ENCODE peak calls at places on chromosomes 1 and 21, in seven cellular contexts. T is HEK293T, P is GM04503, K is frontal cortex, Q is head of caudate nucleus, B is cardiac septum, R is HTR-8/SVneo. N is an unnamed sample.
A peak's percentile ranks its signal among the peaks of the same experiment; 100 is the strongest.

GRCh38 chr1:210123924-210124589 is 108.5 kb upstream of the SERTAD4 start:
- DNase-seq in T (no peak), P (peak; percentile 31), K (no peak), Q (no peak), B (no peak), R (peak; percentile 43), N (no peak)

GRCh38 chr1:147550302-147550937 is 9.1 kb downstream of the BCL9 start:
- DNase-seq in T (no peak), P (no peak), K (no peak), Q (no peak), B (no peak), R (no peak), N (no peak)

GRCh38 chr1:222387020-222387816 is 160.7 kb downstream of the HHIPL2 start:
- DNase-seq in T (peak; percentile 46), P (no peak), K (no peak), Q (no peak), B (no peak), R (no peak), N (no peak)

GRCh38 chr1:17878837-17879236 is 123.7 kb downstream of the ACTL8 start:
- DNase-seq in T (no peak), P (peak; percentile 83), K (no peak), Q (no peak), B (peak; percentile 50), R (peak; percentile 60), N (no peak)

GRCh38 chr1:117672756-117673155 is 66.9 kb downstream of the TENT5C start:
- DNase-seq in T (no peak), P (no peak), K (no peak), Q (no peak), B (peak; percentile 82), R (no peak), N (no peak)

GRCh38 chr21:26461500-26461899 is 111.6 kb downstream of the CYYR1 start:
- DNase-seq in T (no peak), P (no peak), K (no peak), Q (no peak), B (no peak), R (no peak), N (no peak)

GRCh38 chr1:75559141-75559540 is 51.8 kb downstream of the SLC44A5 start:
- DNase-seq in T (no peak), P (no peak), K (no peak), Q (no peak), B (no peak), R (no peak), N (no peak)

GRCh38 chr1:161486806-161487482 is 18.3 kb upstream of the FCGR2A start:
- DNase-seq in T (peak; percentile 75), P (peak; percentile 21), K (peak; percentile 51), Q (peak; percentile 39), B (no peak), R (peak; percentile 48), N (no peak)

GRCh38 chr1:21669287-21670058 is at the start of gene RAP1GAP:
- DNase-seq in T (peak; percentile 69), P (no peak), K (peak; percentile 72), Q (peak; percentile 79), B (no peak), R (no peak), N (no peak)

GRCh38 chr1:238672262-238672661 is 714.1 kb upstream of the CHRM3 start:
- DNase-seq in T (no peak), P (no peak), K (no peak), Q (no peak), B (no peak), R (no peak), N (no peak)

GRCh38 chr1:164498792-164499191 is 60.2 kb upstream of the PBX1 start:
- DNase-seq in T (no peak), P (no peak), K (no peak), Q (no peak), B (no peak), R (no peak), N (no peak)

GRCh38 chr1:172185206-172185605 is 235.3 kb upstream of the C1orf105 start:
- DNase-seq in T (no peak), P (no peak), K (no peak), Q (no peak), B (no peak), R (no peak), N (no peak)

GRCh38 chr1:156608036-156608674 is 6.9 kb upstream of the GPATCH4 start:
- DNase-seq in T (peak; percentile 78), P (no peak), K (peak; percentile 63), Q (peak; percentile 62), B (no peak), R (peak; percentile 54), N (peak; percentile 57)

GRCh38 chr1:218526198-218526580 is 181.1 kb downstream of the TGFB2 start:
- DNase-seq in T (no peak), P (no peak), K (no peak), Q (no peak), B (no peak), R (no peak), N (no peak)

GRCh38 chr1:35298464-35298863 is 30.0 kb downstream of the ZMYM4 start:
- DNase-seq in T (peak; percentile 14), P (no peak), K (peak; percentile 48), Q (no peak), B (no peak), R (peak; percentile 15), N (peak; percentile 11)

GRCh38 chr1:218499021-218499691 is 154.0 kb downstream of the TGFB2 start:
- DNase-seq in T (no peak), P (peak; percentile 91), K (no peak), Q (no peak), B (no peak), R (peak; percentile 53), N (no peak)

GRCh38 chr1:117051224-117052064 is 8.7 kb upstream of the TTF2 start:
- DNase-seq in T (no peak), P (no peak), K (no peak), Q (no peak), B (no peak), R (no peak), N (no peak)

GRCh38 chr1:198151688-198152087 is 5.1 kb upstream of the NEK7 start:
- DNase-seq in T (no peak), P (no peak), K (no peak), Q (no peak), B (no peak), R (no peak), N (no peak)

GRCh38 chr1:157399984-157400382 is 152.3 kb downstream of the FCRL5 start:
- DNase-seq in T (peak; percentile 30), P (no peak), K (no peak), Q (no peak), B (no peak), R (no peak), N (no peak)

GRCh38 chr1:53249706-53250105 is 11.4 kb upstream of the MAGOH start:
- DNase-seq in T (no peak), P (peak; percentile 61), K (no peak), Q (no peak), B (no peak), R (no peak), N (no peak)

GRCh38 chr21:29175408-29176147 is 45.1 kb downstream of the MAP3K7CL start:
- DNase-seq in T (no peak), P (no peak), K (no peak), Q (no peak), B (no peak), R (no peak), N (no peak)

GRCh38 chr1:204313675-204314074 is 46.1 kb downstream of the PLEKHA6 start:
- DNase-seq in T (no peak), P (no peak), K (no peak), Q (no peak), B (no peak), R (no peak), N (no peak)

GRCh38 chr1:40782371-40782956 is 1.1 kb upstream of the KCNQ4 start:
- DNase-seq in T (peak; percentile 22), P (no peak), K (no peak), Q (no peak), B (no peak), R (no peak), N (no peak)

GRCh38 chr1:66351474-66351873 is 182.5 kb upstream of the SGIP1 start:
- DNase-seq in T (no peak), P (no peak), K (no peak), Q (no peak), B (no peak), R (no peak), N (no peak)